ENCODE peak calls at places on chromosomes 7 and 10, in six cellular contexts. H, C, M, D, K and Q are unnamed samples.

GRCh38 chr7:12244129-12244528 is 33.0 kb downstream of the TMEM106B start:
- DNase-seq in C (peak; percentile 8), H (peak; percentile 22), D (no peak), M (no peak), K (no peak), Q (peak; percentile 13)

GRCh38 chr7:134750083-134751062 is 29.1 kb upstream of the CALD1 start:
- DNase-seq in M (no peak), H (peak; percentile 47), C (peak; percentile 35), D (peak; percentile 30), K (peak; percentile 41), Q (peak; percentile 49)

GRCh38 chr10:93672890-93673289 is 29.5 kb downstream of the FRA10AC1 start:
- DNase-seq in M (no peak), C (no peak), H (no peak), K (no peak), D (no peak), Q (no peak)

GRCh38 chr10:48802611-48803046 is 118.0 kb downstream of the WDFY4 start:
- DNase-seq in K (peak; percentile 31), M (peak; percentile 44), D (no peak), C (no peak), H (no peak), Q (no peak)

GRCh38 chr10:114504769-114505579 is 100.7 kb upstream of the AFAP1L2 start:
- DNase-seq in C (peak; percentile 91), D (no peak), K (no peak), H (no peak), M (no peak), Q (peak; percentile 52)

GRCh38 chr10:128884496-128884895 is 582.5 kb upstream of the MGMT start:
- DNase-seq in D (no peak), M (no peak), C (no peak), K (no peak), H (no peak), Q (no peak)

GRCh38 chr10:137606-138005 is 2.4 kb downstream of the ZMYND11 start:
- DNase-seq in H (no peak), C (peak; percentile 74), K (no peak), M (no peak), D (no peak), Q (no peak)

GRCh38 chr7:33649476-33650441 is 255.6 kb upstream of the BMPER start:
- DNase-seq in C (peak; percentile 68), K (no peak), M (no peak), D (no peak), H (no peak), Q (no peak)

GRCh38 chr10:22851865-22852239 is 76.0 kb upstream of the ARMC3 start:
- DNase-seq in C (no peak), K (no peak), H (no peak), D (no peak), M (no peak), Q (no peak)

GRCh38 chr10:28449382-28449781 is 83.5 kb upstream of the WAC start:
- DNase-seq in C (no peak), M (no peak), D (no peak), K (no peak), H (no peak), Q (no peak)

GRCh38 chr7:147492621-147493020 is 1097.9 kb upstream of the C7orf33 start:
- DNase-seq in M (no peak), C (peak; percentile 77), D (no peak), H (no peak), K (no peak), Q (no peak)

GRCh38 chr10:12195603-12196506 is at the start of the genes CDC123 and NUDT5:
- DNase-seq in H (peak; percentile 83), M (peak; percentile 88), C (peak; percentile 88), D (peak; percentile 58), K (peak; percentile 86), Q (peak; percentile 89)

GRCh38 chr10:18501198-18501597 is 150.2 kb downstream of the NSUN6 start:
- DNase-seq in K (no peak), C (peak; percentile 72), D (no peak), H (no peak), M (no peak), Q (no peak)

GRCh38 chr7:67692425-67692824 is 695.8 kb downstream of the TYW1 start:
- DNase-seq in D (no peak), M (no peak), H (peak; percentile 18), K (no peak), C (no peak), Q (no peak)

GRCh38 chr7:130867581-130868136 is 133.7 kb upstream of the KLF14 start:
- DNase-seq in D (no peak), M (no peak), C (no peak), K (no peak), H (no peak), Q (no peak)

GRCh38 chr7:18689535-18689934 is 194.0 kb downstream of the HDAC9 start:
- DNase-seq in K (no peak), D (no peak), H (no peak), C (no peak), M (no peak), Q (no peak)

GRCh38 chr7:19754521-19755116 is 18.8 kb downstream of the TMEM196 start:
- DNase-seq in D (no peak), K (no peak), M (no peak), H (no peak), C (peak; percentile 12), Q (no peak)

GRCh38 chr10:3570855-3571266 is 214.1 kb downstream of the KLF6 start:
- DNase-seq in M (no peak), C (no peak), D (peak; percentile 40), H (no peak), K (no peak), Q (peak; percentile 8)

GRCh38 chr7:155533827-155534690 is 12.3 kb downstream of the CNPY1 start:
- DNase-seq in H (no peak), C (no peak), K (no peak), M (no peak), D (no peak), Q (no peak)

GRCh38 chr10:96124230-96125141 is 5.6 kb upstream of the ZNF518A start:
- DNase-seq in C (peak; percentile 36), H (peak; percentile 61), M (no peak), D (no peak), K (no peak), Q (peak; percentile 8)

GRCh38 chr10:96133135-96133534 is 3.0 kb downstream of the ZNF518A start:
- DNase-seq in M (no peak), K (no peak), H (no peak), D (no peak), C (peak; percentile 73), Q (no peak)

GRCh38 chr10:96129387-96130325 is at the start of gene ZNF518A:
- DNase-seq in M (peak; percentile 91), D (peak; percentile 71), C (peak; percentile 97), K (peak; percentile 91), H (peak; percentile 94), Q (peak; percentile 93)

GRCh38 chr10:96125142-96125515 is 5.0 kb upstream of the ZNF518A start:
- DNase-seq in M (no peak), H (no peak), C (peak; percentile 44), K (no peak), D (no peak), Q (no peak)

DNA sequence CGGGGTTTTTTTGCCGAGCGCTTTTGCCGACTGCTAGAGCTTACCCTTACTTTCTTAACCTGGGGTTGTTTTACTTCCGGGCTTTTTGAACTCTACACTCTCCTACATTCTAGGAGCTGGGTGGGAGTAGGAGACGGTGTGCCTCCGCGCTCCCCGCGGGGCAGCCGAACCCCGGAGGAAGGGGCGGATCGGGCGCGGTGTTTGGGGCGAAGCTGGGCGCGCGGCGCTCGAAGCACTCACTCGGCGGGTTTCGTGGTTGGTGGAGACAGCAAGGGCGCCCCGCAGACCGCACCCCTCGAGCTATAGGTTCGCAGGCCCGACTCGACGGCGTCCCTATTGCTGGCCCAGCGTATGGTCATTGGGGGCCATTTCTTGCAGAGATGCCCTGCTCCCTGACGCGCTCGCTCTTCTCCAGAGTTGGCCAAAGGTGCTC is 245 bp downstream of the ZNF518A start:
- DNase-seq in C (peak; percentile 72), D (no peak), M (no peak), H (peak; percentile 58), K (peak; percentile 64), Q (no peak)
- TF ChIP-seq POLR2A in C (no peak), D (no peak), M (no peak), H (peak; percentile 0), K (peak; percentile 19), Q (no peak)

GRCh38 chr10:30553625-30554442 is 75.7 kb downstream of the LYZL2 start:
- DNase-seq in H (peak; percentile 19), M (no peak), K (no peak), D (peak; percentile 71), C (peak; percentile 11), Q (peak; percentile 76)
- H3K4me3 ChIP-seq in H (no peak overlapping the region), M (peak overlapping the region; percentile 36), K (no peak overlapping the region), D (no peak overlapping the region), C (no peak overlapping the region), Q (no peak overlapping the region)

GRCh38 chr7:23383225-23383624 is 84.1 kb downstream of the MALSU1 start:
- DNase-seq in D (no peak), H (no peak), K (no peak), M (no peak), C (peak; percentile 59), Q (no peak)

GRCh38 chr7:23380556-23380955 is 81.4 kb downstream of the MALSU1 start:
- DNase-seq in M (no peak), H (no peak), D (no peak), C (no peak), K (no peak), Q (no peak)

GRCh38 chr7:23377134-23377533 is 78.0 kb downstream of the MALSU1 start:
- DNase-seq in C (peak; percentile 74), H (no peak), M (no peak), K (no peak), D (no peak), Q (no peak)

GRCh38 chr7:23380961-23381360 is 81.8 kb downstream of the MALSU1 start:
- DNase-seq in K (no peak), H (no peak), C (no peak), D (no peak), M (no peak), Q (no peak)

DNA sequence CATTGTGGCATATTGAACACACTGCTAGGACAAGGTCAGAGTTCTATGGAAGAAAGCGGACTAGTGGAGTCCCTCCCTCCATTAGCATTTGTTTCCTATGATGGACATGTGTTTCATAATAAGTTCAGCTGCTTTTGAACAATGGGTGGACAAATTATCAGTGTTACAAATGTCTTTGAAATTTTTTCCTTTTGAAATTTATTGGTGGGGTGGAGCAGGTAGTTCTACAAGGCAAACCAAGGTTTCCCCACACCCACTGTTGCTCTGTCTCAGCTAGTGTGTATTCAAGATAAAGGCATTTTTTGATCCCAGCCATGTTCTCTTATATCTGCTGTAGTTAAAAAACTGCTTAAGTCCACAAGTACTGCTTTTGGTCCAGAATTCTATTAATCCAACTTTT is 79.9 kb downstream of the MALSU1 start:
- DNase-seq in M (no peak), C (no peak), H (no peak), D (no peak), K (no peak), Q (no peak)
- H3K36me3 ChIP-seq in M (no peaks in the 10 kb centered on the region), C (peaks cover 3% of the 10 kb centered on the region), H (no peaks in the 10 kb centered on the region), D (no peaks in the 10 kb centered on the region), K (no peaks in the 10 kb centered on the region), Q (no peaks in the 10 kb centered on the region)

DNA sequence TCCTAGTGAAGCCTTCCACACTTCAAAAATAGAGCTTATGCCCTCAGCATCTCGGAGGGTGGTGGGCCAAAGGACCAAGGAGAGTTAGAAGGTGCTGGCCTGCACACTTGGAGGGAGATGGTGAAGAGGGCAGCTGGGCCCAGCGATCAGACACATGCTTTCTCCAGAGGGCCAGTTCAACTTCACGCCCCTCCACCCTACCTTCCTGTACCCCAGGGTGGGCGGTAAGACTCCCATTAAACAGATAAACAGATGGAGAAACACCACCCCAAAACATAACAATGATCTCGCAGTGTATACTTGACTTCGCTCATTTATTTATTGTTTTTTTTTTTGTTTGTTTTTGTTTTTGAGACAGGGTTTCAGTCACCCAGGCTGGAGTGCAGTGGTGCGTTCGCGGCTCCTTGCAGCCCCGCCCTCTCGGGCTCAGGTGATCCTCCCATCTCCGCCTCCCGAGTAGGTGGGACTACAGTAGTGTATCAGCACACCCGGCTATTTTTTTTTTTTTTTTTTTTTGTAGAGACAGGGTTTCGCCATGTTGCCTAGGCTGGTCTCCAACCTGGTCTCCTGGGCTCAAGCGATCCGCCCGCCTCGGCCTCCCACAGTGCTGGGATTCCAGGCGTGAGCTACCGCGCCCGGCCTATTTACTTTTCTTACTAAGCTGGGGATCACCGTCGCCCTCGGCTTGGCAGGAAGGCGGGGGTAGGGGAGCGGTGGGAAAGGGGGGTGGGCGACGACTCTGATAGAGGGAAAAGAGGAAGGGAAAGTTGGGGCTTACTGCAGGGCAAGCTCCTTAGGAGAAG is 1.8 kb downstream of the C10orf95 start:
- DNase-seq in M (no peak), K (peak; percentile 93), H (peak; percentile 88), C (no peak), D (peak; percentile 30), Q (peak; percentile 94)
- TF ChIP-seq POLR2A in M (no peak), K (no peak), H (peak; percentile 47), C (no peak), D (no peak), Q (no peak)